ENCODE peak calls at places on chromosomes 4 and X, in eight cellular contexts. Q, E, L, T, M, V, A and J are unnamed samples.

GRCh38 chrX:24148118-24148517 is 1.4 kb upstream of the ZFX start:
- DNase-seq in Q (no peak), A (no peak), M (no peak), L (no peak), E (no peak), T (no peak), V (no peak), J (no peak)

GRCh38 chrX:153444333-153445011 is 1.4 kb downstream of the TREX2 start:
- DNase-seq in E (no peak), L (no peak), V (no peak), M (no peak), A (no peak), T (no peak), Q (no peak), J (no peak)

GRCh38 chr4:166165829-166166420 is 292.9 kb downstream of the TLL1 start:
- DNase-seq in T (no peak), L (no peak), Q (peak; percentile 22), M (no peak), A (no peak), E (no peak), V (no peak), J (no peak)

GRCh38 chr4:153115322-153116100 is 88.7 kb upstream of the TRIM2 start:
- DNase-seq in Q (no peak), A (peak; percentile 62), M (no peak), T (no peak), V (peak; percentile 49), L (no peak), E (no peak), J (peak; percentile 54)

GRCh38 chr4:57184378-57185031 is 74.3 kb upstream of the IGFBP7 start:
- DNase-seq in L (no peak), M (no peak), V (no peak), E (no peak), A (no peak), Q (no peak), T (no peak), J (no peak)

GRCh38 chr4:7967501-7968261 is 28.0 kb upstream of the AFAP1 start:
- DNase-seq in T (peak; percentile 70), E (no peak), M (no peak), A (no peak), V (no peak), L (no peak), Q (no peak), J (no peak)

GRCh38 chrX:85992811-85993229 is 54.5 kb downstream of the CHM start:
- DNase-seq in V (no peak), T (no peak), E (no peak), A (no peak), M (no peak), L (no peak), Q (no peak), J (no peak)

GRCh38 chr4:82667761-82668505 is 106.1 kb upstream of the TMEM150C start:
- DNase-seq in M (no peak), L (no peak), V (no peak), T (no peak), E (no peak), A (no peak), Q (no peak), J (no peak)

GRCh38 chr4:151228196-151229119 is 48.5 kb upstream of the PRSS48 start:
- DNase-seq in Q (no peak), M (no peak), V (no peak), T (no peak), L (no peak), E (no peak), A (no peak), J (no peak)

GRCh38 chr4:129278868-129279267 is 182.9 kb downstream of the C4orf33 start:
- DNase-seq in M (no peak), V (no peak), T (no peak), E (no peak), A (no peak), Q (no peak), L (no peak), J (no peak)

GRCh38 chrX:120120223-120120622 is 4.5 kb upstream of the RHOXF1 start:
- DNase-seq in E (no peak), T (no peak), Q (no peak), M (no peak), V (no peak), A (no peak), L (no peak), J (no peak)

GRCh38 chrX:72430405-72430968 is 124.8 kb upstream of the CITED1 start:
- DNase-seq in L (no peak), Q (no peak), E (no peak), V (no peak), M (no peak), A (no peak), T (no peak), J (no peak)

GRCh38 chr4:139279723-139280620 is at the start of gene MGARP:
- DNase-seq in T (no peak), M (peak; percentile 63), L (no peak), A (no peak), Q (no peak), V (no peak), E (peak; percentile 31), J (no peak)

GRCh38 chr4:3196670-3197359 is 52.1 kb upstream of the MSANTD1 start:
- DNase-seq in M (no peak), E (no peak), L (no peak), A (no peak), T (no peak), Q (no peak), V (no peak), J (no peak)

GRCh38 chr4:3192827-3193226 is 56.1 kb upstream of the MSANTD1 start:
- DNase-seq in Q (no peak), A (no peak), L (no peak), V (no peak), M (no peak), E (no peak), T (no peak), J (no peak)

GRCh38 chr4:3192188-3192587 is 56.8 kb upstream of the MSANTD1 start:
- DNase-seq in E (no peak), Q (no peak), V (no peak), A (no peak), M (no peak), T (no peak), L (no peak), J (no peak)

GRCh38 chr4:3190549-3190948 is 58.4 kb upstream of the MSANTD1 start:
- DNase-seq in M (no peak), V (no peak), A (no peak), T (no peak), Q (no peak), L (no peak), E (no peak), J (no peak)

GRCh38 chr4:3193531-3194203 is 55.3 kb upstream of the MSANTD1 start:
- DNase-seq in E (no peak), A (no peak), M (no peak), Q (no peak), L (no peak), T (no peak), V (no peak), J (no peak)
- H3K4me1 ChIP-seq in E (no peaks in the 10 kb centered on the region), A (no peaks in the 10 kb centered on the region), M (no peaks in the 10 kb centered on the region), Q (peaks cover 4% of the 10 kb centered on the region), L (no peaks in the 10 kb centered on the region), T (no peaks in the 10 kb centered on the region), V (peaks cover 52% of the 10 kb centered on the region), J (peaks cover 27% of the 10 kb centered on the region)

GRCh38 chr4:101332424-101332823 is 14.9 kb downstream of the PPP3CA start:
- DNase-seq in V (no peak), T (no peak), M (no peak), L (no peak), E (no peak), Q (no peak), A (no peak), J (no peak)

GRCh38 chr4:101328063-101328602 is 19.2 kb downstream of the PPP3CA start:
- DNase-seq in V (no peak), M (no peak), Q (no peak), E (no peak), A (no peak), L (no peak), T (no peak), J (no peak)

GRCh38 chr4:101334963-101335572 is 12.3 kb downstream of the PPP3CA start:
- DNase-seq in Q (no peak), A (no peak), L (no peak), E (no peak), T (no peak), V (no peak), M (no peak), J (no peak)

GRCh38 chr4:101326586-101326985 is 20.7 kb downstream of the PPP3CA start:
- DNase-seq in M (no peak), A (no peak), V (no peak), T (no peak), L (no peak), Q (no peak), E (no peak), J (no peak)

GRCh38 chr4:101331017-101331416 is 16.3 kb downstream of the PPP3CA start:
- DNase-seq in E (no peak), L (no peak), M (no peak), A (no peak), T (no peak), Q (no peak), V (no peak), J (no peak)
- H3K4me1 ChIP-seq in E (peaks cover 47% of the 10 kb centered on the region), L (no peaks in the 10 kb centered on the region), M (peaks cover 5% of the 10 kb centered on the region), A (no peaks in the 10 kb centered on the region), T (no peaks in the 10 kb centered on the region), Q (peaks cover 15% of the 10 kb centered on the region), V (peaks cover 20% of the 10 kb centered on the region), J (peaks cover 21% of the 10 kb centered on the region)

GRCh38 chr4:1044469-1045192 is 33.2 kb downstream of the FGFRL1 start:
- DNase-seq in A (no peak), Q (peak; percentile 10), V (no peak), M (peak; percentile 54), T (no peak), E (peak; percentile 26), L (no peak), J (no peak)

GRCh38 chr4:1041936-1042330 is 30.5 kb downstream of the FGFRL1 start:
- DNase-seq in M (no peak), L (no peak), V (no peak), T (peak; percentile 18), A (no peak), Q (no peak), E (no peak), J (no peak)

GRCh38 chr4:1042352-1043025 is 31.1 kb downstream of the FGFRL1 start:
- DNase-seq in L (no peak), V (no peak), Q (no peak), M (peak; percentile 29), A (no peak), T (peak; percentile 18), E (peak; percentile 10), J (no peak)

GRCh38 chr4:1043658-1044468 is 32.4 kb downstream of the FGFRL1 start:
- DNase-seq in L (peak; percentile 94), M (peak; percentile 79), T (peak; percentile 68), Q (peak; percentile 88), V (no peak), E (peak; percentile 94), A (peak; percentile 77), J (no peak)

DNA sequence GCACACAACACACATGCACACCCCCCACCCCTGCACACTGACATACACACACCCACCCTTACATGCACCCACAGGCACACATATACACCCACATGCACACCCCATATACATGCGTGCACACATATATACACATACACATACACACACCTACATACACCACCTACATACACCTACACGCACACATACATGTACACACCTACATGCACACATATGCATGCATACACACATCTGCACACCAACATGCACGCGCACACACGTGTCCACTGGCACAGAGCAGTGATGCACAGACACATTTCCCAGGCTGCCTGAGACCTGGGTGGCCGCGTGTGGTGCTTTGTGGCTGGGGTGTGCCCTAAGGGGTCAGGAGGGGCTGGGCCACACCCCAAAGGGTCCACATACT is 31.7 kb downstream of the FGFRL1 start:
- DNase-seq in E (no peak), L (no peak), A (no peak), V (no peak), Q (no peak), M (no peak), T (no peak), J (no peak)
- H3K4me1 ChIP-seq in E (no peaks in the 10 kb centered on the region), L (peaks cover 38% of the 10 kb centered on the region), A (peaks cover 53% of the 10 kb centered on the region), V (no peaks in the 10 kb centered on the region), Q (peaks cover 48% of the 10 kb centered on the region), M (peaks cover 20% of the 10 kb centered on the region), T (peaks cover 31% of the 10 kb centered on the region), J (no peaks in the 10 kb centered on the region)

GRCh38 chrX:74284391-74284952 is 19.5 kb upstream of the ZCCHC13 start:
- DNase-seq in V (no peak), T (no peak), M (no peak), L (no peak), E (no peak), Q (no peak), A (no peak), J (no peak)
- H3K4me1 ChIP-seq in V (peaks cover 19% of the 10 kb centered on the region), T (no peaks in the 10 kb centered on the region), M (no peaks in the 10 kb centered on the region), L (no peaks in the 10 kb centered on the region), E (peaks cover 17% of the 10 kb centered on the region), Q (peaks cover 9% of the 10 kb centered on the region), A (no peaks in the 10 kb centered on the region), J (no peaks in the 10 kb centered on the region)